ENCODE peak calls at places on chromosomes 11 and 22, in ten cellular contexts. I is esophagus muscularis mucosa; N is germinal center; U is GM10248; C is head of caudate nucleus; W is CD8-positive, alpha-beta T cell; B is brain microvascular endothelial cell; L is NCI-H524; X is cardiac fibroblast; Q is DMS153. P is an unnamed sample.

GRCh38 chr22:35156945-35157344 is 91.0 kb downstream of the ISX start:
- DNase-seq in W (no peak), X (no peak), C (no peak), B (no peak), N (no peak), I (no peak), Q (no peak), L (no peak), U (no peak), P (no peak)

GRCh38 chr22:20904008-20904979 is 12.9 kb upstream of the CRKL start:
- DNase-seq in B (peak), W (no peak), I (no peak), X (peak), Q (no peak), N (no peak), U (no peak), L (no peak), C (no peak), P (no peak)

GRCh38 chr22:38317995-38318715 is 922 bp upstream of the CSNK1E start:
- DNase-seq in U (no peak), L (no peak), X (peak), W (no peak), Q (peak), C (peak), N (no peak), B (peak), I (no peak), P (no peak)

GRCh38 chr11:75233688-75234295 is 6.8 kb upstream of the TPBGL start:
- DNase-seq in B (peak), I (no peak), W (no peak), L (no peak), Q (no peak), U (no peak), C (no peak), N (no peak), X (peak), P (no peak)

GRCh38 chr11:105960252-105961245 is 61.5 kb downstream of the MSANTD4 start:
- DNase-seq in L (peak), W (no peak), N (no peak), U (no peak), C (no peak), B (no peak), I (no peak), Q (peak), X (no peak), P (no peak)

GRCh38 chr11:117604349-117604995 is 192.5 kb downstream of the DSCAML1 start:
- DNase-seq in B (no peak), N (no peak), I (no peak), U (no peak), L (no peak), Q (peak), W (no peak), C (peak), X (no peak), P (no peak)

GRCh38 chr11:61129608-61130523 is 27.6 kb downstream of the CD5 start:
- DNase-seq in I (peak), X (peak), C (peak), Q (no peak), W (peak), B (peak), N (peak), U (peak), L (no peak), P (peak)

GRCh38 chr11:7964873-7965272 is 374 bp downstream of the NLRP10 start:
- DNase-seq in B (no peak), W (no peak), C (no peak), X (peak), U (no peak), Q (no peak), L (no peak), N (no peak), I (no peak), P (no peak)

GRCh38 chr22:23225724-23226496 is 45.6 kb downstream of the BCR start:
- DNase-seq in U (no peak), Q (peak), W (peak), C (no peak), X (peak), B (peak), I (no peak), N (no peak), L (peak), P (no peak)

GRCh38 chr22:21970037-21970799 is 12.4 kb downstream of the TOP3B start:
- DNase-seq in N (no peak), X (no peak), C (no peak), B (no peak), U (no peak), Q (no peak), L (no peak), I (no peak), W (no peak), P (no peak)

GRCh38 chr11:75577198-75577597 is 15.1 kb downstream of the SERPINH1 start:
- DNase-seq in U (peak), Q (no peak), L (no peak), B (no peak), W (peak), X (peak), N (peak), C (peak), I (no peak), P (no peak)

GRCh38 chr22:44884968-44885805 is 124.6 kb downstream of the PHF21B start:
- DNase-seq in C (no peak), U (no peak), W (no peak), N (no peak), X (no peak), L (no peak), B (no peak), Q (peak), I (no peak), P (no peak)

GRCh38 chr22:46982635-46983034 is 220.2 kb downstream of the TBC1D22A start:
- DNase-seq in I (no peak), X (no peak), W (no peak), B (no peak), Q (no peak), L (no peak), N (no peak), U (no peak), C (no peak), P (no peak)

GRCh38 chr22:32794449-32795213 is 6.9 kb upstream of the TIMP3 start:
- DNase-seq in N (no peak), I (no peak), C (peak), X (no peak), Q (no peak), U (no peak), W (no peak), L (no peak), B (no peak), P (no peak)

GRCh38 chr11:74004694-74005615 is 3.9 kb downstream of the UCP3 start:
- DNase-seq in U (no peak), N (no peak), Q (no peak), B (no peak), W (peak), I (no peak), X (no peak), C (no peak), L (no peak), P (peak)

GRCh38 chr11:58334708-58335107 is 24.2 kb downstream of the OR5B17 start:
- DNase-seq in N (no peak), U (no peak), W (no peak), B (peak), C (no peak), I (no peak), L (no peak), Q (no peak), X (peak), P (no peak)

GRCh38 chr11:76169473-76169881 is 36.8 kb downstream of the WNT11 start:
- DNase-seq in X (no peak), C (peak), B (no peak), U (peak), N (no peak), I (no peak), L (no peak), Q (no peak), W (no peak), P (no peak)

GRCh38 chr22:20117656-20118571 is 888 bp upstream of the TRMT2A start:
- DNase-seq in C (no peak), X (peak), U (peak), I (no peak), N (peak), L (peak), W (no peak), B (peak), Q (no peak), P (no peak)

GRCh38 chr11:1756791-1757771 is 6.6 kb downstream of the CTSD start:
- DNase-seq in N (no peak), Q (no peak), C (no peak), W (no peak), U (no peak), X (no peak), B (no peak), L (no peak), I (no peak), P (no peak)

GRCh38 chr11:124415356-124415923 is 9.2 kb downstream of the OR8B4 start:
- DNase-seq in X (peak), N (peak), L (peak), I (no peak), Q (peak), B (peak), C (no peak), W (no peak), U (peak), P (peak)

GRCh38 chr11:59226396-59226795 is 13.7 kb upstream of the MPEG1 start:
- DNase-seq in I (no peak), Q (no peak), W (no peak), N (no peak), B (no peak), L (no peak), U (no peak), X (no peak), C (no peak), P (no peak)

GRCh38 chr11:84780689-84781293 is 846.4 kb downstream of the DLG2 start:
- DNase-seq in Q (peak), B (peak), X (peak), N (no peak), C (no peak), W (no peak), I (no peak), L (peak), U (no peak), P (no peak)

GRCh38 chr11:93519179-93519578 is 24.0 kb downstream of the SMCO4 start:
- DNase-seq in L (peak), N (no peak), X (no peak), Q (peak), B (no peak), I (no peak), U (no peak), C (no peak), W (no peak), P (no peak)

GRCh38 chr22:47160781-47161520 is 398.5 kb downstream of the TBC1D22A start:
- DNase-seq in Q (no peak), I (no peak), N (no peak), U (no peak), X (no peak), W (no peak), B (no peak), L (no peak), C (no peak), P (no peak)

GRCh38 chr22:29979645-29980303 is 96.8 kb downstream of the MTMR3 start:
- DNase-seq in X (no peak), B (no peak), C (no peak), L (no peak), Q (peak), U (peak), W (no peak), I (no peak), N (no peak), P (no peak)

GRCh38 chr22:49403102-49403501 is 424.6 kb downstream of the BRD1 start:
- DNase-seq in Q (no peak), U (no peak), I (no peak), W (no peak), N (no peak), L (no peak), X (no peak), C (peak), B (no peak), P (no peak)

GRCh38 chr11:2280208-2280607 is 9.8 kb upstream of the ASCL2 start:
- DNase-seq in N (no peak), X (no peak), L (no peak), Q (no peak), C (no peak), I (no peak), B (no peak), U (no peak), W (no peak), P (no peak)

GRCh38 chr11:76638267-76639197 is 32.0 kb downstream of the LRRC32 start:
- DNase-seq in X (no peak), W (no peak), U (no peak), Q (no peak), I (no peak), N (no peak), B (no peak), L (no peak), C (no peak), P (no peak)

GRCh38 chr22:27213766-27214581 is 556.6 kb downstream of the MIAT start:
- DNase-seq in B (peak), W (no peak), U (no peak), L (no peak), I (no peak), X (peak), N (no peak), Q (no peak), C (no peak), P (no peak)

GRCh38 chr11:10208045-10208674 is 85.9 kb downstream of the SBF2 start:
- DNase-seq in X (peak), W (no peak), L (peak), U (peak), Q (peak), I (no peak), B (no peak), C (no peak), N (peak), P (peak)

GRCh38 chr11:64849600-64850356 is 5.3 kb upstream of the CDC42BPG start:
- DNase-seq in N (no peak), X (peak), B (no peak), W (no peak), L (peak), Q (no peak), U (no peak), C (no peak), I (no peak), P (no peak)

P was measured in B cell.